ENCODE peak calls at places on chromosomes 11 and 22, in four cellular contexts. P is neural progenitor cell, S is PC-3, T is fibroblast of lung. R is an unnamed sample. For H3K36me3, the result is how much of the 10 kb centered on the place peaks cover.

GRCh38 chr22:19463491-19464469 is 15.2 kb downstream of the UFD1 start:
- DNase-seq in T (peak), S (no peak), P (no peak), R (no peak)

GRCh38 chr22:44085743-44086741 is 61.9 kb downstream of the PARVB start:
- DNase-seq in P (peak), S (peak), T (peak), R (peak)

GRCh38 chr22:49031746-49032330 is 795.8 kb downstream of the BRD1 start:
- DNase-seq in S (no peak), T (no peak), P (no peak), R (no peak)

GRCh38 chr11:87128372-87128771 is 90.6 kb downstream of the TMEM135 start:
- DNase-seq in S (no peak), P (no peak), T (no peak), R (no peak)

GRCh38 chr11:95241673-95242072 is 10.7 kb upstream of the SESN3 start:
- DNase-seq in P (no peak), T (peak), S (no peak), R (no peak)

GRCh38 chr22:28791841-28792490 is 8.4 kb downstream of the XBP1 start:
- DNase-seq in P (no peak), T (no peak), S (no peak), R (no peak)

GRCh38 chr11:209275-210121 is 2.0 kb downstream of the RIC8A start:
- DNase-seq in S (no peak), T (peak), P (no peak), R (no peak)

GRCh38 chr11:104620991-104621390 is 277.3 kb downstream of the CASP12 start:
- DNase-seq in P (no peak), T (no peak), S (no peak), R (no peak)

GRCh38 chr22:17303441-17303839 is 65.8 kb upstream of the CECR2 start:
- DNase-seq in S (no peak), T (no peak), P (no peak), R (no peak)

GRCh38 chr11:100849914-100850235 is 162.8 kb downstream of the ARHGAP42 start:
- DNase-seq in T (peak), P (no peak), S (no peak), R (no peak)

GRCh38 chr22:48940266-48940987 is 887.2 kb downstream of the BRD1 start:
- DNase-seq in S (no peak), T (no peak), P (no peak), R (no peak)

GRCh38 chr22:43375951-43376455 is 32.8 kb upstream of the SCUBE1 start:
- DNase-seq in P (no peak), S (no peak), T (peak), R (peak)

GRCh38 chr22:19368876-19369275 is 62.7 kb downstream of the HIRA start:
- DNase-seq in S (no peak), P (no peak), T (no peak), R (no peak)

GRCh38 chr11:94793822-94794221 is 25.7 kb downstream of the AMOTL1 start:
- DNase-seq in T (peak), P (no peak), S (peak), R (peak)

GRCh38 chr11:662689-663274 is 25.7 kb downstream of the DRD4 start:
- DNase-seq in P (peak), T (peak), S (peak), R (peak)

GRCh38 chr22:23110922-23111527 is 30.8 kb downstream of the RSPH14 start:
- DNase-seq in T (peak), P (no peak), S (no peak), R (no peak)

GRCh38 chr22:35446365-35446764 is 46.4 kb downstream of the MCM5 start:
- DNase-seq in P (no peak), T (peak), S (peak), R (peak)

GRCh38 chr22:48077699-48078098 is 1315.2 kb downstream of the TBC1D22A start:
- DNase-seq in T (no peak), S (no peak), P (no peak), R (no peak)

GRCh38 chr11:70334351-70334995 is 63.9 kb upstream of the CTTN start:
- DNase-seq in P (no peak), S (no peak), T (no peak), R (no peak)

GRCh38 chr22:28179392-28179791 is 260.3 kb upstream of the PITPNB start:
- DNase-seq in T (no peak), P (no peak), S (no peak), R (no peak)

GRCh38 chr11:70079691-70080090 is 1.6 kb downstream of the ANO1 start:
- DNase-seq in P (no peak), S (peak), T (no peak), R (no peak)

GRCh38 chr11:30230714-30231113 is at the start of gene FSHB:
- DNase-seq in S (no peak), P (no peak), T (no peak), R (no peak)

GRCh38 chr11:46659908-46660307 is 40.5 kb downstream of the ARHGAP1 start:
- DNase-seq in T (peak), S (no peak), P (no peak), R (peak)

GRCh38 chr22:17706451-17706900 is 67.8 kb downstream of the BID start:
- DNase-seq in T (peak), P (no peak), S (peak), R (peak)

GRCh38 chr22:50183141-50183971 is 2.4 kb upstream of the TRABD start:
- DNase-seq in T (no peak), S (no peak), P (no peak), R (no peak)

GRCh38 chr22:50186181-50186731 is 543 bp downstream of the TRABD start:
- DNase-seq in P (peak), S (no peak), T (no peak), R (no peak)

GRCh38 chr22:50184004-50184461 is 1.7 kb upstream of the TRABD start:
- DNase-seq in T (peak), P (peak), S (peak), R (no peak)

GRCh38 chr22:50185384-50186087 is at the start of gene TRABD:
- DNase-seq in S (peak), P (peak), T (peak), R (peak)

DNA sequence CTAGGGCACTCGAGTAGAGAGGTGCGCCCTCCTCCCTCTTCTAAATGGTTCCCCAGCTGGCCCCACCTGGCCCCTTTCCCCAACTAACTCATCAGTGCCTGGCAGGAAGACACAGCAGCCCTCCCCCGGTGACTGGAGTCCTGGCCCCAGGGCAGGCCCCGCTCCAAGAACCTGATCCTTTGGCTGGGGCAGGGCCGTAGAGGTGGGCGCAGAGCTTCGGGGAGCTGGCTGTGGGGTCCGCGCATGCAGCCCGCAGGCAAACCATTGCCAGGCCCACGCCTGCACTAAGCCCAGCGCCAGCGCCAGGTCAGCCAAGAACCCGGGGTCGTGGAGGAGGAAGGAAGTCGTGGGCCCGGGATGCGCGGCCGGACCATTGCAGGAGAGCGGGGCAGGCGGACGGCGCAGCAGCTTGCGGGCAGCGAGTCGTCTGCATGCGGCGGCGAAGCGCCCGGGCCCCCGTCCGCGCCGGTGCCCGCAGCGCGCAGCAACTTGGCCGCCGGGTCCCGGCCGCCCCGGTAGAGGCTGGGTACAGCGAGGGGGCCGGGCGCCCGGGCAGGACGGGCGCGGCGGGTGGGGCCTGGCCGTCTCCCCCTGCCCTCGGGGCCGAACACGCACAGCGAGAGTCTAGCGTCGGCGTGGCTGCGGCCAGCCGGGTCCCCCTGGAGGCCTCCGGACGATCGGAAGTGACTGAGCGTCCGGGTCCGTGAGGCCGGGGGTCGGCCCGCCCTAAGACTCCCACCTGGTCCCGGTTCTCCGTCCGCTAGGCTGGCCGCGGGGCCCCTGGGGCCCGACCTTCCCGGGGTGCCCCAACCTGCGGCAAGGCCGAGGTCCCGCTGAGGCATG is 951 bp upstream of the TRABD start:
- DNase-seq in P (peak), S (no peak), T (no peak), R (no peak)
- H3K27ac ChIP-seq in P (no peak), S (no peak), T (no peak), R (no peak)

GRCh38 chr11:111840143-111840542 is 31.2 kb downstream of the ALG9 start:
- DNase-seq in S (no peak), T (peak), P (peak), R (peak)
- TF ChIP-seq CTCF in S (no peak), T (no peak), P (no peak), R (no peak)

GRCh38 chr11:65595921-65596281 is 301 bp upstream of the KCNK7 start:
- DNase-seq in S (peak), P (no peak), T (no peak), R (no peak)
- H3K36me3 ChIP-seq in S (under half), P (under half), T (under half), R (under half)

DNA sequence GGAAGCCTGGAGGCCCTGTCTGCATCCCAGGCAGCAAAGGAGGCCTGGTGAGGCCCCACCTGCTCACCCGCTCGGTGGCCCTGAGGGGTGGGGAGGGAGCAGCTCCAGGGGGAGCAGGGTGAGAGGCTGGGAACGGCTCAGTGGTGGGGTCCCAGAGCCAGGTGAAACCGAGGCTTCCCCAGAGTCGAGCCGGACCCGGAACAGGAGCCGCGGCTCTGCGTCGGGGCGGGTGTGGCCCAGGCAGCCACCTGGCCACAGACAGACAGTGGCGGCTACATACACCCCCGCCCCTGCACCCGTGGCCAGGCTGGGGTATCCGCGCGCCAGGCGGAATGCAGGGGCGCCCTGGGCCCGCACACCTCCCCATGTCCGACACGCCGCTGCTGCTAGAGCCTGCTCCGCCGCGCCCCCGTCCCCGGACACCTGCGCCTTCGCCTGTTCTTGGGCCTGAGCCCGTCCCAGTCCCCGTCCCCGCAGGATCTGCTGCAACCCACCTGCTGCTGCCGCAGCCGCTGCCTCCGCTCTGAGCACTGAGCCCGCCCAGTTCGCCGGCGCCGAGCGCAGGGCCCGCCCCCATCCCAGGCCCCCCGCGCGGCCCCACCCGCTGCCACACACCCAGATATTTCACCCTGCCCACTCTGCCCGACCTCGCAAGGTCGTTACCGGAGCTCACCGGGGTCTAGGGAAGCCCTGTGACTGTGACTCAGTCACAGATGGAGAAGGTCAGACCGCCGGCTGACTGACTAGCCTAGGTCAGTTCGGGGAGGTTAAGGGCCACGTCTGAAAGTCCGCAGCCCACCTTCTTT is at the start of gene SLC7A4:
- DNase-seq in P (peak), S (no peak), T (no peak), R (no peak)
- H3K27ac ChIP-seq in P (no peak), S (no peak), T (no peak), R (no peak)

GRCh38 chr11:62792193-62792575 is 378 bp upstream of the TMEM223 start:
- DNase-seq in T (peak), P (peak), S (no peak), R (no peak)

GRCh38 chr11:62794201-62794775 is 2.5 kb upstream of the TMEM223 start:
- DNase-seq in T (peak), P (no peak), S (no peak), R (no peak)

GRCh38 chr11:62788991-62789390 is 1.8 kb downstream of the TMEM179B start:
- DNase-seq in S (no peak), T (no peak), P (no peak), R (no peak)

GRCh38 chr11:62789576-62789975 is 2.2 kb downstream of the TMEM223 start:
- DNase-seq in P (no peak), T (no peak), S (no peak), R (no peak)

DNA sequence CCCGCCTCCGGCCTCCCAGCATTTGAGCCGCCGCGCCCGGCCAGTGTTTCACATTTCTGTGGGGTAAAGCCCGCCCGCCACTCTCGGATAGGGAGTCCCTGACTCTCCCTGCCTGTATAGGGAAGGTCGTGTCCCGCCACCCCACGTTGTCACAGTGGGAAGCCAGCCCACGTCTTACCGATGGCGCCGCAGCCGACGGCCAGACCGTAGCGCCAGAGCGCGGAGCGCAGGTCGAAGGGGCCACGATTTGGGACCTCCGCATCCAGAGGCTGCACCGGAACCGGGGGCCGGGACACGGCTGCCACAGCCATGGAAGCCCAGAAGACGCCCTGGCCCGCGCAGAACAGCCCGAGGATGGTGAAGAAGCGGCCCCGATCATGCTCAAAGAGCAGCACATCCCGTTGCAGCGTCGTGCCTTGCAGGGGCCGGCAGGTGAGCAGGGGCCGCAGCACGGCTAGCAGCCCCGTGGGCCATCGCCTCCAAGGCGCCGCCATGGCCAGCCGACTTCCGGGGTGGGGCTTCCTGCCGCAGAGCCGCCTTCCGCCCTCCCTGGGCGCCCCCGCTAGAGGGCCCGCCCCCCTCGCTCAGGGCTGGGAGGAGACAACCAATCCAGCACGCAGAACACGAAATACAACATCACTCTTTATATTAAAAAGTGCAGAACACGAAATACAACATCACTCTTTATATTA is at the start of gene TMEM223:
- DNase-seq in S (peak), P (peak), T (peak), R (peak)
- TF ChIP-seq CTCF in S (no peak), P (peak), T (no peak), R (peak)

R was measured in brain microvascular endothelial cell.